ENCODE peak calls at places on chromosome 21, in six cellular contexts. O is neuronal stem cell, Q is GM23248, W is neural progenitor cell, E is astrocyte, F is mesenchymal stem cell. Z is an unnamed sample.

GRCh38 chr21:35023396-35024070 is 25.6 kb downstream of the RUNX1 start:
- DNase-seq in O (no peak), Q (no peak), W (no peak), E (no peak), F (no peak), Z (no peak)

GRCh38 chr21:35578350-35578782 is 482.0 kb downstream of the SETD4 start:
- DNase-seq in O (no peak), Q (peak; percentile 95), W (no peak), E (peak; percentile 95), F (peak; percentile 75), Z (no peak)

GRCh38 chr21:17370263-17370662 is 142.6 kb upstream of the CXADR start:
- DNase-seq in O (no peak), Q (no peak), W (no peak), E (no peak), F (no peak), Z (peak; percentile 52)

GRCh38 chr21:15365751-15366392 is 301.1 kb upstream of the NRIP1 start:
- DNase-seq in O (no peak), Q (no peak), W (no peak), E (no peak), F (no peak), Z (peak; percentile 16)

GRCh38 chr21:24259241-24259640 is 1348.0 kb downstream of the MRPL39 start:
- DNase-seq in O (no peak), Q (no peak), W (no peak), E (no peak), F (no peak), Z (peak; percentile 64)

GRCh38 chr21:15850645-15851044 is 120.9 kb downstream of the USP25 start:
- DNase-seq in O (no peak), Q (peak; percentile 52), W (no peak), E (peak; percentile 76), F (peak; percentile 71), Z (peak; percentile 78)

GRCh38 chr21:25313891-25314646 is 293.2 kb downstream of the MRPL39 start:
- DNase-seq in O (no peak), Q (peak; percentile 56), W (no peak), E (peak; percentile 20), F (no peak), Z (peak; percentile 63)

GRCh38 chr21:17512245-17513213 is at the start of gene CXADR:
- DNase-seq in O (peak; percentile 92), Q (peak; percentile 32), W (peak; percentile 98), E (peak; percentile 7), F (peak; percentile 33), Z (peak; percentile 81)

GRCh38 chr21:43805275-43805800 is 16.0 kb downstream of the RRP1 start:
- DNase-seq in O (no peak), Q (no peak), W (no peak), E (no peak), F (no peak), Z (no peak)

GRCh38 chr21:25062061-25062460 is 545.2 kb downstream of the MRPL39 start:
- DNase-seq in O (no peak), Q (no peak), W (peak; percentile 5), E (peak; percentile 26), F (no peak), Z (no peak)

GRCh38 chr21:35328856-35329455 is 279.9 kb upstream of the RUNX1 start:
- DNase-seq in O (no peak), Q (no peak), W (no peak), E (no peak), F (no peak), Z (no peak)

GRCh38 chr21:17732306-17732705 is 86.8 kb downstream of the C21orf91 start:
- DNase-seq in O (no peak), Q (no peak), W (no peak), E (peak; percentile 25), F (peak; percentile 17), Z (peak; percentile 19)

GRCh38 chr21:38325216-38325615 is 68.4 kb downstream of the KCNJ15 start:
- DNase-seq in O (no peak), Q (no peak), W (no peak), E (no peak), F (no peak), Z (no peak)

GRCh38 chr21:38326429-38326828 is 69.6 kb downstream of the KCNJ15 start:
- DNase-seq in O (no peak), Q (no peak), W (no peak), E (no peak), F (no peak), Z (no peak)

GRCh38 chr21:38323721-38324591 is 67.2 kb downstream of the KCNJ15 start:
- DNase-seq in O (no peak), Q (peak; percentile 97), W (peak; percentile 6), E (peak; percentile 97), F (peak; percentile 93), Z (peak; percentile 95)

GRCh38 chr21:38326899-38327298 is 70.1 kb downstream of the KCNJ15 start:
- DNase-seq in O (no peak), Q (no peak), W (no peak), E (no peak), F (no peak), Z (no peak)

GRCh38 chr21:38325761-38326420 is 69.1 kb downstream of the KCNJ15 start:
- DNase-seq in O (no peak), Q (no peak), W (no peak), E (no peak), F (no peak), Z (no peak)
- H3K9ac ChIP-seq in O (no peak overlapping the region), Q (no peak overlapping the region), W (no peak overlapping the region), E (no peak overlapping the region), F (peak overlapping the region; percentile 86), Z (no peak overlapping the region)

GRCh38 chr21:27841084-27841483 is 874.2 kb upstream of the ADAMTS5 start:
- DNase-seq in O (no peak), Q (no peak), W (no peak), E (no peak), F (no peak), Z (no peak)

GRCh38 chr21:27837933-27838332 is 871.0 kb upstream of the ADAMTS5 start:
- DNase-seq in O (no peak), Q (no peak), W (no peak), E (no peak), F (no peak), Z (no peak)

GRCh38 chr21:27838585-27838984 is 871.7 kb upstream of the ADAMTS5 start:
- DNase-seq in O (no peak), Q (no peak), W (no peak), E (no peak), F (no peak), Z (no peak)

GRCh38 chr21:27840273-27840672 is 873.4 kb upstream of the ADAMTS5 start:
- DNase-seq in O (no peak), Q (no peak), W (no peak), E (no peak), F (no peak), Z (no peak)

GRCh38 chr21:27839512-27840115 is 872.7 kb upstream of the ADAMTS5 start:
- DNase-seq in O (no peak), Q (no peak), W (no peak), E (no peak), F (no peak), Z (peak; percentile 14)
- H3K27ac ChIP-seq in O (no peak overlapping the region), Q (no peak overlapping the region), W (no peak overlapping the region), E (no peak overlapping the region), F (no peak overlapping the region), Z (no peak overlapping the region)

DNA sequence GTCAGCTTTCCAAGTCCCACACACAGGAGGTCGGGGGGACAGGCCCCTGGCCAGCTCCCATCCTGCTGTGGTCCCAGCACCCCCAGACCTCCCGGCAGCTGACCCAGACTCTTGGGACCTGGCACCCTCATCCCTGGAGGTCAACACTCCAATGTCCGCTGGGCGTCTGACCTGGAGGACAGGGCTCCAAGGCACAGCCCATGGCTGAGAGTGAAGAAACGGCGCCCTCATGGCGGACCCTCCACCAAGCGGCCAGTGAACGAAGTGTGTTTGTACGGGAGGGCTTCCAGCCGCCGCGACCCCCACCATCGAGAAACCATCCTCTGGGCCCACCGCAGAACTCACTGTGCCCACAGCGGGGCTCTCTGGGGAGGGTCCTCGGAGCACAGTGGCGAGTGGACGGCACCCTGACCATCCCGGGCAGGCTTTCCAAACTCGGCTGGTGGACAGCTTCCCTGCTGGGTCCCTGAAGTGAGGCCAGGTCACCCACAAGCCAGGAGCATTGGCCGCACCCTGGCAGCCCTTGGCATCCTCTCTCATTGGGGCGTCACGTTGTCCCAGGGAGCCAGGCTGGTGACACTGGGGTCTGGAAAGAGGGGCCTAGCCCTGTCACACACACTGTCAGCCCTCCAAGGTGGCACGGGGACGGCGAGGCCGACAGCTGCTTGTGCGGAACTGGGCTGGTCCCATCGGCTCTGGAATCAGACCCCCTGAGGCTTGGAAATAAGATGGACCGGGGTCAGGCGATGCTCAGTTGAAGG is 47.8 kb upstream of the COL6A2 start:
- DNase-seq in O (no peak), Q (no peak), W (no peak), E (no peak), F (no peak), Z (no peak)
- H3K9ac ChIP-seq in O (no peak overlapping the region), Q (peak overlapping the region; percentile 84), W (no peak overlapping the region), E (peak overlapping the region; percentile 72), F (peak overlapping the region; percentile 59), Z (peak overlapping the region; percentile 82)

GRCh38 chr21:44942566-44942965 is 2.7 kb downstream of the SLX9 start:
- DNase-seq in O (no peak), Q (no peak), W (no peak), E (no peak), F (no peak), Z (no peak)

GRCh38 chr21:44943686-44944550 is 4.1 kb downstream of the SLX9 start:
- DNase-seq in O (no peak), Q (no peak), W (no peak), E (no peak), F (no peak), Z (no peak)

GRCh38 chr21:44944596-44944995 is 4.8 kb downstream of the SLX9 start:
- DNase-seq in O (no peak), Q (no peak), W (no peak), E (no peak), F (no peak), Z (no peak)

GRCh38 chr21:44941567-44941966 is 1.7 kb downstream of the SLX9 start:
- DNase-seq in O (no peak), Q (no peak), W (no peak), E (no peak), F (no peak), Z (no peak)

DNA sequence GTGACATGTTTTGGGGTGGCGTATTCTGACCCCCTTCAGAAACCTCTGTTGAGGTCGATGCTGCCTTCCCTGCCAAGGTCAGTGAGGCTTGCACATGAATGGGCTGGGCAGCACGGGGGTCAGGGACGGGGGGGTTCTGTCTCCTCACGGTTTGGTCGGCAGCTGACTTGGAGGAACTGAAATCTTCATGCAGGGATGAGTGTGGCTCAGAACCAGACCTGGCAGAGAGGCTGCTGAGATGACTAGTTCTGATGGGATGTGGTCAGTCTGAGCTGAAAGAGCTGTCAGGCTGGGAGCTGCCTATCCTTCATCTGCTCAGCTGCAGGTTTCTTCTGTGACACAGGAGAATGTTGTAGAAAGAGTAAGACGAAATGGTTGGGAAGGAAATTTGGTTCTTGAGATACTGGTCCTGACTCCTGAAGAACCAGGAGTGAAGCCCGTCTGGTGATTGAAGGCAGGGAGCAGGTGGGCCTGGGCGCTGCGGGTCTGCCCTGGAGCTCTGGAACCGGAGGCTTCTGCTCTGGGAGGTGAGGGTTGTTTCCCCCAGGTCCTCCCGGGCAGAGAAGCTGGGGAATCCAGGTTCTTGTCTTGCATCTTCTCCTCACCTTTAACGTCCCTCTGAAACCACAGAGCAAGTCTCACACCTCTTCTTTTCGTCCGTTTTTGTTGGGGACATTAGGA is 3.3 kb downstream of the SLX9 start:
- DNase-seq in O (no peak), Q (peak; percentile 39), W (no peak), E (no peak), F (no peak), Z (no peak)
- H3K27ac ChIP-seq in O (no peak overlapping the region), Q (no peak overlapping the region), W (no peak overlapping the region), E (no peak overlapping the region), F (no peak overlapping the region), Z (no peak overlapping the region)